ENCODE peak calls at places on chromosomes 13 and 19, in seven cellular contexts. N, B, G, X, A, Y and K are unnamed samples.

GRCh38 chr19:35170359-35171061 is 16.0 kb downstream of the FXYD5 start:
- DNase-seq in A (no peak), B (no peak), N (peak), X (no peak), G (no peak), Y (no peak), K (no peak)

GRCh38 chr19:40806385-40807146 is 7.6 kb downstream of the EGLN2 start:
- DNase-seq in A (peak), Y (no peak), N (peak), X (peak), B (peak), G (peak), K (peak)

GRCh38 chr13:66940113-66940512 is 290.0 kb downstream of the PCDH9 start:
- DNase-seq in A (no peak), G (no peak), B (no peak), X (no peak), N (peak), Y (no peak), K (no peak)

GRCh38 chr19:44779150-44779549 is 1.5 kb downstream of the CBLC start:
- DNase-seq in Y (no peak), B (no peak), G (no peak), N (no peak), X (no peak), A (no peak), K (no peak)

GRCh38 chr19:29404951-29405727 is 120.7 kb upstream of the VSTM2B start:
- DNase-seq in A (peak), X (no peak), B (no peak), G (peak), Y (peak), N (no peak), K (peak)

GRCh38 chr19:1978346-1978894 is 37.1 kb downstream of the BTBD2 start:
- DNase-seq in Y (no peak), B (no peak), N (no peak), A (no peak), G (no peak), X (no peak), K (no peak)

GRCh38 chr19:19167612-19168011 is 2.5 kb downstream of the MEF2B start:
- DNase-seq in B (no peak), Y (no peak), N (no peak), X (no peak), A (no peak), G (no peak), K (no peak)

GRCh38 chr13:110343241-110343865 is 36.3 kb downstream of the COL4A2 start:
- DNase-seq in X (no peak), N (no peak), Y (no peak), G (no peak), A (no peak), B (no peak), K (no peak)

GRCh38 chr19:32599736-32600157 is 18.8 kb downstream of the PDCD5 start:
- DNase-seq in Y (no peak), N (peak), B (no peak), G (peak), X (peak), A (peak), K (no peak)

GRCh38 chr19:4232614-4233281 is 3.4 kb downstream of the EBI3 start:
- DNase-seq in X (no peak), G (no peak), Y (no peak), B (no peak), A (no peak), N (no peak), K (no peak)

GRCh38 chr13:93309886-93310520 is 83.4 kb downstream of the GPC6 start:
- DNase-seq in G (peak), Y (no peak), B (no peak), A (no peak), N (peak), X (no peak), K (no peak)

GRCh38 chr13:94177041-94177440 is 302.4 kb downstream of the DCT start:
- DNase-seq in G (no peak), Y (no peak), N (peak), X (no peak), B (no peak), A (no peak), K (no peak)

GRCh38 chr13:23384111-23384510 is 49.4 kb downstream of the SACS start:
- DNase-seq in B (no peak), X (peak), Y (no peak), G (no peak), N (no peak), A (no peak), K (no peak)

GRCh38 chr13:113087923-113088690 is 17.5 kb upstream of the F7 start:
- DNase-seq in A (no peak), X (no peak), G (no peak), B (no peak), Y (no peak), N (no peak), K (no peak)

GRCh38 chr19:32404939-32405430 is 585 bp upstream of the DPY19L3 start:
- DNase-seq in B (no peak), A (peak), X (no peak), G (peak), Y (peak), N (peak), K (peak)

GRCh38 chr19:35310331-35310730 is 18.4 kb downstream of the MAG start:
- DNase-seq in Y (no peak), G (no peak), A (no peak), X (no peak), B (no peak), N (no peak), K (no peak)

GRCh38 chr19:39203372-39204341 is at the start of gene SYCN:
- DNase-seq in B (no peak), N (no peak), X (no peak), G (peak), Y (no peak), A (peak), K (no peak)

GRCh38 chr13:66040506-66040905 is 1189.6 kb downstream of the PCDH9 start:
- DNase-seq in X (no peak), N (no peak), A (no peak), Y (no peak), B (no peak), G (no peak), K (no peak)

GRCh38 chr13:94710081-94710809 is 2.1 kb downstream of the SOX21 start:
- DNase-seq in Y (no peak), B (no peak), N (no peak), A (no peak), G (peak), X (no peak), K (no peak)

GRCh38 chr19:48480151-48480475 is 10.9 kb downstream of the CYTH2 start:
- DNase-seq in B (no peak), A (peak), Y (no peak), N (peak), G (peak), X (peak), K (peak)

GRCh38 chr13:95455782-95456181 is 96.7 kb upstream of the CLDN10 start:
- DNase-seq in N (no peak), Y (no peak), A (no peak), B (no peak), G (no peak), X (no peak), K (no peak)